ENCODE peak calls at places on chromosomes 7 and 10, in four cellular contexts. M, N, L and X are unnamed samples.

GRCh38 chr10:24415455-24416169 is 206.7 kb downstream of the KIAA1217 start:
- DNase-seq in M (peak; percentile 16), N (peak; percentile 22), L (peak; percentile 35), X (no peak)

GRCh38 chr10:11298116-11298515 is 280.4 kb downstream of the CELF2 start:
- DNase-seq in M (no peak), N (no peak), L (no peak), X (no peak)

GRCh38 chr10:91635401-91636400 is 2.8 kb upstream of the PPP1R3C start:
- DNase-seq in M (peak; percentile 84), N (peak; percentile 81), L (peak; percentile 81), X (peak; percentile 59)

GRCh38 chr7:106504620-106505019 is 156.3 kb downstream of the CCDC71L start:
- DNase-seq in M (no peak), N (peak; percentile 47), L (peak; percentile 10), X (no peak)

GRCh38 chr7:123210986-123211385 is 11.2 kb upstream of the SLC13A1 start:
- DNase-seq in M (peak; percentile 19), N (no peak), L (no peak), X (no peak)

GRCh38 chr7:33869176-33869575 is 36.2 kb upstream of the BMPER start:
- DNase-seq in M (no peak), N (no peak), L (no peak), X (no peak)

GRCh38 chr7:89238156-89238555 is 442.6 kb upstream of the TEX47 start:
- DNase-seq in M (no peak), N (peak; percentile 28), L (no peak), X (no peak)

GRCh38 chr7:37833107-37833817 is 15.1 kb upstream of the NME8 start:
- DNase-seq in M (peak; percentile 61), N (peak; percentile 35), L (peak; percentile 26), X (no peak)

GRCh38 chr7:29563590-29564454 is at the start of gene PRR15:
- DNase-seq in M (peak; percentile 91), N (no peak), L (peak; percentile 31), X (peak; percentile 85)

GRCh38 chr10:10540383-10540782 is 477.3 kb upstream of the CELF2 start:
- DNase-seq in M (no peak), N (peak; percentile 46), L (no peak), X (no peak)

GRCh38 chr7:55521543-55522267 is 50.6 kb downstream of the VOPP1 start:
- DNase-seq in M (no peak), N (peak; percentile 13), L (no peak), X (no peak)

GRCh38 chr10:132774905-132775863 is 10.8 kb downstream of the NKX6-2 start:
- DNase-seq in M (no peak), N (no peak), L (no peak), X (no peak)

GRCh38 chr10:62095341-62096071 is 173.1 kb downstream of the RTKN2 start:
- DNase-seq in M (peak; percentile 18), N (peak; percentile 69), L (peak; percentile 51), X (no peak)

GRCh38 chr10:24240001-24240751 is 31.2 kb downstream of the KIAA1217 start:
- DNase-seq in M (peak; percentile 45), N (no peak), L (no peak), X (no peak)

GRCh38 chr7:24899905-24900304 is 80.1 kb downstream of the OSBPL3 start:
- DNase-seq in M (no peak), N (no peak), L (no peak), X (no peak)

GRCh38 chr10:13284050-13284449 is 15.8 kb downstream of the PHYH start:
- DNase-seq in M (no peak), N (no peak), L (no peak), X (no peak)

GRCh38 chr7:98418636-98419315 is 17.9 kb upstream of the BAIAP2L1 start:
- DNase-seq in M (peak; percentile 59), N (peak; percentile 98), L (peak; percentile 96), X (no peak)

GRCh38 chr10:25390733-25391132 is 215.9 kb downstream of the GPR158 start:
- DNase-seq in M (peak; percentile 18), N (no peak), L (no peak), X (no peak)

GRCh38 chr7:155533120-155533826 is 13.1 kb downstream of the CNPY1 start:
- DNase-seq in M (no peak), N (no peak), L (no peak), X (no peak)

GRCh38 chr7:30688718-30689221 is 6.5 kb upstream of the CRHR2 start:
- DNase-seq in M (peak; percentile 93), N (no peak), L (peak; percentile 53), X (no peak)

GRCh38 chr7:9307131-9307530 is 873.7 kb downstream of the NXPH1 start:
- DNase-seq in M (peak; percentile 6), N (no peak), L (peak; percentile 3), X (no peak)

GRCh38 chr7:252981-253380 is 37.0 kb upstream of the FOXL3 start:
- DNase-seq in M (no peak), N (no peak), L (no peak), X (no peak)

GRCh38 chr7:123770378-123770777 is 21.6 kb upstream of the WASL start:
- DNase-seq in M (no peak), N (no peak), L (peak; percentile 41), X (no peak)

GRCh38 chr7:17234398-17235021 is 63.9 kb upstream of the AHR start:
- DNase-seq in M (peak; percentile 58), N (peak; percentile 95), L (peak; percentile 98), X (no peak)

GRCh38 chr7:3896366-3896765 is 595.3 kb downstream of the SDK1 start:
- DNase-seq in M (no peak), N (no peak), L (no peak), X (no peak)

GRCh38 chr10:8618834-8619233 is 564.3 kb downstream of the GATA3 start:
- DNase-seq in M (no peak), N (no peak), L (no peak), X (no peak)

GRCh38 chr10:43219848-43220247 is 47.0 kb downstream of the RASGEF1A start:
- DNase-seq in M (no peak), N (no peak), L (no peak), X (no peak)

GRCh38 chr7:144747961-144748360 is 87.9 kb downstream of the TPK1 start:
- DNase-seq in M (no peak), N (no peak), L (no peak), X (no peak)

GRCh38 chr7:55472928-55473725 is 99.2 kb downstream of the VOPP1 start:
- DNase-seq in M (no peak), N (no peak), L (no peak), X (no peak)

DNA sequence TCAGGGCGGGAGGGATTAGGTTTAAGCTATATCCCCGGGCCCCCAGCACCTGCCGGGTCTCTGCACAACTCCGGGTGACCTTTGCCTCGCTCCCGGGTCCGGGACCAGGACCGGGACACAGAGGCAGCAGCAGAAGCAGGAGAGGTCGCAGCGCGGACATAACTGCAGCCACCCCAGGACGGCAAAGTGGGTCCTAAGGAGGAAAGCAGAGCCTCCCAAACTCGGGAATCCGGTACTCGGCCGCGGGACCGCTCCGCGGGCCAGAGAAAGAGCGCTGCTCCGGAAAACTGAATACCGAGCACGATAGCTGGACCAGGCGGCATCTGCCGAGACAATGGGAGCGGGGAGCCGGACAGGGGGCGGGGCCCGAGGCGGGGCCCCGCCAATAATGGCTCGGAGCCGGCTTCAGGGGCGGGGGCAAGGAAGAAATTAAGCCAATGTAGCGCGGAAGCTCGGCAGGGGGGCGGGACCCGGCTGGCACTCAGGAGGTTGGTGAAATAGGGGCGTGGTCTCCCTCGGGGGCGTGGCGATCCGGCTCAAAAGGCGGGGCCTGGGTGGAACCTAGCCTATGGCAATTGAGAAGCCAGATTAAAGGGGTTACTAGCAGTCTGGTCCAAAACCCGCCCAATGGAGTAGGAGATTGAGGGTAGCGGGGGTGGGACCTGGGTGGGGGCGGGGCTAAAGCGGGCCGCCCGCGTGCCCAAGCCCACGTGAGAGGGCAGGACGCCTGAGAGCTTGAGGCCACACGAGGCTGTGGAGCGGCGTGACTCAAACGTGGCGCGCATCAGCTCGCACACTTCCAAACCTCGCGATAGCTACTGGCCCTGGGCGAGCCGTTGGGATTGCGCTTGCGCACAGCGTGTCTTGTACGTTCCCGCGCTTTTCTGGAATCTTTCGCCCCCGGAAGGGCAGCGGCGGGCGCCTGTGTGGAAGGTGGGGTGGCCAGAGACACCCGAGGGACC is at the start of the genes GPC2 and STAG3:
- DNase-seq in M (peak; percentile 98), N (peak; percentile 95), L (peak; percentile 96), X (peak; percentile 100)
- H2BK120ac ChIP-seq in M (no peak within 1 kb of the TSS), N (no peak within 1 kb of the TSS), L (no peak within 1 kb of the TSS), X (no peak within 1 kb of the TSS)

GRCh38 chr10:15236340-15236739 is 67.8 kb upstream of the NMT2 start:
- DNase-seq in M (no peak), N (no peak), L (peak; percentile 54), X (no peak)
- H3K4ac ChIP-seq in M (no peak overlapping the region), N (no peak overlapping the region), L (no peak overlapping the region), X (no peak overlapping the region)

GRCh38 chr10:69749180-69750010 is 52.3 kb upstream of the COL13A1 start:
- DNase-seq in M (no peak), N (peak; percentile 59), L (peak; percentile 65), X (no peak)
- H3K27ac ChIP-seq in M (no peak overlapping the region), N (no peak overlapping the region), L (no peak overlapping the region), X (no peak overlapping the region)

DNA sequence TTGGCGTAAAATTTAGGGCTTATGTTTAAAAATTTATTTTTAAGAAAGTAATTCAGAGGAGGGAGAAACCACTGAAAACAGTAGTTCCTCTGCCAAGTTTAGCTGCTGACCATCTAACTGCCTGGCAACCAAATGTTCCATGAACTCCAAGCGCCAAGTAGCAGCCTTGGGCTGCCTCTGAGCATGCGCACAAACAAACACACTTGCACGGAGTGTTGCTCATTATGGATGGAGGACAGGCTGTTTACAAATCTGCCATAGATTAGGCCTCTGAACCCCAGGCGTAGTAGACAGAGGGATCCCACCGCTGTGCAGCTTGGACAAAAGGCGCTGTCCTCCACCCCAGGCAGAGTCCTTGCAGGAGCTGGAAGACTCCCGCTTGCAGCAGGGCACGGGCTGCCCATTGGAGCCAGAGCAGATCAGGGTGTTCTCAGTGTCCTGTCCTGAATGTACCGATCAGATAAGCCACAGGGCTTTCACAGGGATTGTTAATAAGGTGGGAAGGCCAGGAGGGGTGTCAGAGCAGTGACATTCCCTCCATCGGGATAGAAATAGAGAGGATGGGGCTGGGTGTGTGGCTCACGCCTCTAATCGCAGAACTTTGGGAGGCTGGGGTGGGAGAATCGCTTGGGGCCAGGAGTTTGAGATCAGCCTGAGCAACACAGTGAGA is 47.7 kb upstream of the LYZL1 start:
- DNase-seq in M (peak; percentile 86), N (no peak), L (no peak), X (no peak)
- H2BK120ac ChIP-seq in M (no peak overlapping the region), N (no peak overlapping the region), L (no peak overlapping the region), X (no peak overlapping the region)

GRCh38 chr10:114405011-114405350 is 679 bp upstream of the AFAP1L2 start:
- DNase-seq in M (no peak), N (no peak), L (no peak), X (no peak)
- H3K4ac ChIP-seq in M (no peak overlapping the region), N (no peak overlapping the region), L (peak overlapping the region; percentile 49), X (no peak overlapping the region)